ENCODE peak calls at places on chromosomes 5 and 9, in seven cellular contexts. V, F, T, C, M, S and N are unnamed samples.

GRCh38 chr5:60843693-60844428 is at the start of gene ELOVL7:
- DNase-seq in V (no peak), F (peak; percentile 84), T (peak; percentile 73), C (peak; percentile 86), M (peak; percentile 65), S (peak; percentile 84), N (no peak)

GRCh38 chr5:65024681-65025080 is 256.0 kb downstream of the CWC27 start:
- DNase-seq in V (no peak), F (no peak), T (no peak), C (no peak), M (no peak), S (no peak), N (no peak)

GRCh38 chr5:150540615-150541396 is 32.9 kb downstream of the NDST1 start:
- DNase-seq in V (no peak), F (no peak), T (no peak), C (no peak), M (no peak), S (no peak), N (no peak)

GRCh38 chr9:36584626-36585460 is 12.1 kb downstream of the MELK start:
- DNase-seq in V (peak; percentile 35), F (no peak), T (no peak), C (peak; percentile 0), M (no peak), S (no peak), N (no peak)

GRCh38 chr5:38607396-38607795 is 51.0 kb upstream of the LIFR start:
- DNase-seq in V (peak; percentile 74), F (no peak), T (no peak), C (no peak), M (no peak), S (no peak), N (no peak)

GRCh38 chr9:137975936-137976565 is 98.5 kb downstream of the CACNA1B start:
- DNase-seq in V (no peak), F (no peak), T (no peak), C (no peak), M (no peak), S (peak; percentile 28), N (no peak)

GRCh38 chr9:91786132-91786896 is 163.7 kb downstream of the ROR2 start:
- DNase-seq in V (no peak), F (no peak), T (no peak), C (peak; percentile 51), M (no peak), S (no peak), N (no peak)

GRCh38 chr9:110048473-110048975 is 159.4 kb downstream of the C9orf152 start:
- DNase-seq in V (peak; percentile 79), F (peak; percentile 62), T (peak; percentile 91), C (peak; percentile 91), M (no peak), S (peak; percentile 82), N (peak; percentile 88)

GRCh38 chr5:912356-913091 is 19.8 kb downstream of the TRIP13 start:
- DNase-seq in V (peak; percentile 78), F (peak; percentile 79), T (peak; percentile 85), C (no peak), M (peak; percentile 90), S (peak; percentile 59), N (peak; percentile 15)

GRCh38 chr9:77018058-77019009 is 1.1 kb upstream of the FOXB2 start:
- DNase-seq in V (peak; percentile 25), F (no peak), T (no peak), C (peak; percentile 83), M (no peak), S (no peak), N (no peak)

GRCh38 chr5:68745459-68745858 is 348.4 kb upstream of the SLC30A5 start:
- DNase-seq in V (no peak), F (no peak), T (no peak), C (no peak), M (peak; percentile 13), S (no peak), N (no peak)

GRCh38 chr9:98610196-98610595 is 98.5 kb downstream of the GABBR2 start:
- DNase-seq in V (no peak), F (no peak), T (no peak), C (no peak), M (no peak), S (no peak), N (no peak)

GRCh38 chr5:34436761-34437501 is 219.2 kb upstream of the RAI14 start:
- DNase-seq in V (no peak), F (no peak), T (no peak), C (no peak), M (no peak), S (no peak), N (no peak)

GRCh38 chr5:54296386-54296785 is 14.0 kb downstream of the ARL15 start:
- DNase-seq in V (no peak), F (peak; percentile 94), T (no peak), C (no peak), M (no peak), S (no peak), N (peak; percentile 4)

GRCh38 chr5:145365464-145365863 is 469.7 kb downstream of the PRELID2 start:
- DNase-seq in V (no peak), F (no peak), T (no peak), C (no peak), M (no peak), S (no peak), N (no peak)

GRCh38 chr9:133978226-133979123 is 13.6 kb downstream of the VAV2 start:
- DNase-seq in V (no peak), F (no peak), T (no peak), C (no peak), M (no peak), S (peak; percentile 28), N (no peak)

GRCh38 chr5:5126444-5126843 is 13.7 kb upstream of the ADAMTS16 start:
- DNase-seq in V (peak; percentile 81), F (no peak), T (no peak), C (no peak), M (peak; percentile 73), S (no peak), N (no peak)

GRCh38 chr5:177111720-177112394 is 21.7 kb upstream of the NSD1 start:
- DNase-seq in V (peak; percentile 76), F (no peak), T (peak; percentile 74), C (no peak), M (peak; percentile 64), S (no peak), N (peak; percentile 78)

GRCh38 chr9:20200900-20201495 is 412.2 kb upstream of the SLC24A2 start:
- DNase-seq in V (no peak), F (no peak), T (no peak), C (no peak), M (no peak), S (no peak), N (no peak)

GRCh38 chr5:80204808-80205614 is 50.8 kb downstream of the SERINC5 start:
- DNase-seq in V (no peak), F (no peak), T (no peak), C (no peak), M (peak; percentile 85), S (no peak), N (peak; percentile 45)

GRCh38 chr9:1591310-1591709 is 423.8 kb upstream of the SMARCA2 start:
- DNase-seq in V (no peak), F (no peak), T (no peak), C (no peak), M (no peak), S (no peak), N (no peak)

GRCh38 chr5:6228257-6229250 is 149.8 kb downstream of the MED10 start:
- DNase-seq in V (no peak), F (no peak), T (no peak), C (no peak), M (no peak), S (no peak), N (peak; percentile 37)

GRCh38 chr5:15852949-15853348 is 326.6 kb downstream of the MARCHF11 start:
- DNase-seq in V (no peak), F (no peak), T (no peak), C (no peak), M (no peak), S (no peak), N (no peak)

GRCh38 chr9:95316274-95316673 is 1.2 kb downstream of the FANCC start:
- DNase-seq in V (no peak), F (no peak), T (no peak), C (no peak), M (no peak), S (no peak), N (peak; percentile 20)

GRCh38 chr5:152119091-152119490 is 194.4 kb upstream of the GLRA1 start:
- DNase-seq in V (no peak), F (no peak), T (no peak), C (no peak), M (no peak), S (no peak), N (no peak)

GRCh38 chr9:99411479-99412100 is 189.5 kb downstream of the SEC61B start:
- DNase-seq in V (no peak), F (no peak), T (no peak), C (no peak), M (no peak), S (no peak), N (no peak)